ENCODE peak calls at places on chromosomes 7 and 10, in four cellular contexts. I is OCI-LY7, O is coronary artery, B is endothelial cell. H is an unnamed sample.

GRCh38 chr10:72089618-72090017 is 1.3 kb upstream of the SPOCK2 start:
- DNase-seq in B (no peak), I (no peak), O (no peak), H (peak)

GRCh38 chr10:23399701-23400144 is 39.2 kb upstream of the OTUD1 start:
- DNase-seq in B (no peak), O (no peak), I (no peak), H (no peak)

GRCh38 chr7:132895231-132895630 is 186.7 kb downstream of the CHCHD3 start:
- DNase-seq in O (no peak), B (no peak), I (no peak), H (no peak)

GRCh38 chr10:110522365-110522988 is 24.8 kb downstream of the DUSP5 start:
- DNase-seq in B (no peak), O (peak), I (no peak), H (no peak)

GRCh38 chr7:139588632-139589031 is 65.1 kb downstream of the CLEC2L start:
- DNase-seq in I (no peak), B (no peak), O (no peak), H (no peak)

GRCh38 chr10:118276203-118276602 is 65.9 kb downstream of the FAM204A start:
- DNase-seq in O (no peak), B (no peak), I (no peak), H (no peak)

GRCh38 chr7:22935269-22935668 is 78.7 kb downstream of the HYCC1 start:
- DNase-seq in O (no peak), I (no peak), B (no peak), H (no peak)

GRCh38 chr10:58743466-58744115 is 230.9 kb downstream of the BICC1 start:
- DNase-seq in B (peak), I (no peak), O (no peak), H (no peak)

GRCh38 chr10:127979017-127979416 is 72.1 kb downstream of the PTPRE start:
- DNase-seq in B (no peak), I (no peak), O (peak), H (no peak)

GRCh38 chr7:36387437-36388345 is 2.0 kb upstream of the ANLN start:
- DNase-seq in B (no peak), I (no peak), O (no peak), H (peak)

GRCh38 chr10:108238261-108238660 is 1073.8 kb upstream of the SORCS1 start:
- DNase-seq in O (no peak), I (no peak), B (no peak), H (no peak)

GRCh38 chr7:92340016-92340415 is 94.2 kb downstream of the ANKIB1 start:
- DNase-seq in O (no peak), I (no peak), B (no peak), H (no peak)

GRCh38 chr10:126478600-126478999 is 90.3 kb upstream of the ADAM12 start:
- DNase-seq in B (no peak), I (no peak), O (no peak), H (no peak)

GRCh38 chr10:97096327-97097153 is 89.2 kb downstream of the SLIT1 start:
- DNase-seq in O (no peak), B (no peak), I (no peak), H (no peak)

GRCh38 chr7:85554294-85554877 is 367.5 kb upstream of the SEMA3D start:
- DNase-seq in B (peak), I (peak), O (no peak), H (peak)

GRCh38 chr10:70809011-70809611 is 6.6 kb upstream of the SGPL1 start:
- DNase-seq in O (no peak), I (no peak), B (no peak), H (no peak)

GRCh38 chr10:13815766-13816165 is 229.0 kb downstream of the PRPF18 start:
- DNase-seq in B (no peak), O (no peak), I (no peak), H (no peak)

GRCh38 chr10:44386546-44387052 is 1.7 kb upstream of the CXCL12 start:
- DNase-seq in O (peak), B (peak), I (peak), H (peak)

GRCh38 chr7:44750424-44750823 is 1.8 kb downstream of the ZMIZ2 start:
- DNase-seq in B (no peak), I (no peak), O (peak), H (no peak)

GRCh38 chr7:42770106-42770505 is 141.8 kb downstream of the C7orf25 start:
- DNase-seq in B (no peak), O (no peak), I (no peak), H (no peak)

GRCh38 chr10:68153473-68154210 is 44.4 kb downstream of the MYPN start:
- DNase-seq in O (peak), I (no peak), B (no peak), H (peak)

GRCh38 chr7:151806204-151806603 is 70.7 kb downstream of the PRKAG2 start:
- DNase-seq in O (no peak), I (no peak), B (no peak), H (no peak)

GRCh38 chr7:19117081-19117869 is at the start of gene TWIST1:
- DNase-seq in O (no peak), B (peak), I (no peak), H (peak)

GRCh38 chr10:90417466-90418210 is 440.2 kb downstream of the HTR7 start:
- DNase-seq in O (no peak), I (no peak), B (no peak), H (no peak)

DNA sequence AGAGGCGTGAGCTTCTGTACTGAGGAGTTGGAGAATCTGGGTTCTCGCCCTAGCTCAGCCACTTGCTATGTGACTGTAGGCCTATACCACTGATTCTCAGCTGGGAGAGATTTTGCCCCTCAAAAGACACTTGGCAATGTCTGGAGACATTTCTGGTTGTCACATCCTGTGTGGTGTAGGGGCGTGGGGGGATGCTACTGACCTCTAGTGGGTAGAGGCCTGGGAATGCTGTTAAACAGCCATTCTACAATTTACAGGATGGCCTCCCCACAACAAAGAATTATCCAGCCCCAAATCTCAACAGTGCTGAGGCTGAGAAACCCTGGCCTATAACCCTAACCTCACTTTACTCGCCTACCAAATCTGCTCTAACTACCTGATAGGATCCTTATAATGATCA is 58.8 kb upstream of the GAD2 start:
- DNase-seq in O (no peak), I (peak), B (peak), H (peak)
- TF ChIP-seq CTCF in O (no peak), I (peak), B (no peak), H (no peak)

GRCh38 chr7:120729300-120729699 is 128.6 kb downstream of the TSPAN12 start:
- DNase-seq in O (no peak), B (no peak), I (no peak), H (no peak)

GRCh38 chr7:120731276-120731675 is 126.7 kb downstream of the TSPAN12 start:
- DNase-seq in I (no peak), O (no peak), B (no peak), H (no peak)

GRCh38 chr7:120724448-120724847 is 133.5 kb downstream of the TSPAN12 start:
- DNase-seq in O (no peak), B (no peak), I (no peak), H (no peak)

GRCh38 chr7:120723465-120724385 is 134.2 kb downstream of the TSPAN12 start:
- DNase-seq in B (no peak), O (no peak), I (no peak), H (no peak)

DNA sequence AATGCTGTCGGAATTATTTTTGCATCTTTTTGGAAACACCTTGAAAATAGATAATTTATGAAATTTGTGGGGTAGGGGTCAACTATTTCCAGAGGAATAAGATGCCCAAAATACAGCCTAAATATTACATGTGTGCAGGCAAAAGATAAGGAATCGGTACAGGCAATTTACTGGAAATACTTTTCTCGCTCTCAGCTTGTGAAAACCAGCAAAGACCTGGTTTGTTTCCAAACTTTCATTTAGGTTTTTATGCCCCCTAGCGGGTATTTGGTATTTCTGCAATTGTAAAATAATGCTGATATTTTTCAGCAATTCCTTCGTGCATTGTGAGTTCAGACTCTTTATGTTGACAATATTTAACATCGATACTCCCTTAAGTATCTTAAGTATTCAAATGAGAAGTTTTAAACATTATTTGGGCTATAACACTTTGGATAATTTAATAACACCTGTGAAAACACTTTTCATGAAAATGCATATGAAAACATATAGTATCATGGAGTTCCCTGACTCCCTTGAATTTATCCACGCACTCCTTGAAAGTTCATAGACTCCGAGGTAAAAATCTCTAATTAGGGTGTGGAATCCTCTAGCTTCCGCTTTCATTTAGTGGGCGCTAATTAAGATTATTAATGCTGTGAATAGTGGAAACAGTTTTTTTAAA is 132.4 kb downstream of the TSPAN12 start:
- DNase-seq in I (peak), B (no peak), O (no peak), H (no peak)
- TF ChIP-seq CTCF in I (peak), B (peak), O (peak), H (peak)

DNA sequence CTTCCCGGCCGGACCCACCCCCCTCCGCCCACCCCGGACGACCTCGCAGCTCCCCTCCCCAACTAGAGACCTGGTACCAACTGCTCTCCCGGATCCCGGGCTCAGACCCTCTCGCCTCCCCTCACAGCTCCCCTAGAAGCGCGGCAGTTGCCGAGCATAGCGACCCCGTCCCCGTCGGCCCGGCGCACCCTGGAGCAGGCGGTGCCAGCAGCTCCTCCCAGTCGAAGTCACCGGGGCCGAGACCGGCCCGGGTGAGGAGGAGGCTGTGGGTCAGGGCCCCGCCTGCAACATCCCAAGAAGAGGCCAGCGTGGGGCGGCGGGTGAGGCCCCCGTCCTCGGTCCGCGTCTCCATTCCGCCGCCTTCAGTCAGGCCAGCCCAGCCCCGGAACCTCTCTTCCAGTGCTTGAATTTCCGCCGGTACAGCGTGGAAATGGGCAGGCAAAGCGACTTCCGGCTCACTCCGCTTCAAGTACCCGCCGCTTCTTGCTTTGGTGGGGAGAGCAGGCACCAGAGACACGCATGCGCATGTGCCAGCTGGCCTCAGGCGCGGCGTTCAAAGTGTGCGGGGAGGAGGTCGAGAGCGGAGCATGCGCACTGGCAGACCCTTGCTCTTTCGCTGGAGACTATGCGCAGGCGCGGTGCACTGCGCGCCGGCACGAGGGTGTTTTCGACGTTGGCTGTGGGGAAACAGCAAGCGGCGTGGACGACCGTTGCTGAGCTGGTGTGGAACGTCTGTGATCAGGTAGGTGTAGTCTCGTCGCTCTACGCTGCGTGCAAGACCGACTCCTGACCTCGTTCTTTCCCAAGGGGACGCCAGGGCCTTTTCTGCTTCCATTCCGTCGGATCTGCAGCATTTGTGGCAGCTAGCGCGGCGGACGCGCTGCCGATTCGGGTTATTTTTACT is at the start of gene C10orf88:
- DNase-seq in I (peak), B (peak), O (peak), H (peak)
- TF ChIP-seq CTCF in I (no peak), B (no peak), O (no peak), H (no peak)

GRCh38 chr7:123210986-123211385 is 11.2 kb upstream of the SLC13A1 start:
- DNase-seq in B (no peak), O (no peak), I (no peak), H (no peak)

GRCh38 chr7:123204206-123204835 is 4.6 kb upstream of the SLC13A1 start:
- DNase-seq in B (no peak), I (no peak), O (no peak), H (no peak)

GRCh38 chr7:123211545-123211944 is 11.8 kb upstream of the SLC13A1 start:
- DNase-seq in O (no peak), B (no peak), I (no peak), H (no peak)

GRCh38 chr7:123209786-123210185 is 10.0 kb upstream of the SLC13A1 start:
- DNase-seq in I (no peak), B (no peak), O (no peak), H (peak)

GRCh38 chr7:123208793-123209192 is 9.0 kb upstream of the SLC13A1 start:
- DNase-seq in I (peak), B (no peak), O (no peak), H (no peak)
- TF ChIP-seq CTCF in I (peak), B (no peak), O (no peak), H (peak)

DNA sequence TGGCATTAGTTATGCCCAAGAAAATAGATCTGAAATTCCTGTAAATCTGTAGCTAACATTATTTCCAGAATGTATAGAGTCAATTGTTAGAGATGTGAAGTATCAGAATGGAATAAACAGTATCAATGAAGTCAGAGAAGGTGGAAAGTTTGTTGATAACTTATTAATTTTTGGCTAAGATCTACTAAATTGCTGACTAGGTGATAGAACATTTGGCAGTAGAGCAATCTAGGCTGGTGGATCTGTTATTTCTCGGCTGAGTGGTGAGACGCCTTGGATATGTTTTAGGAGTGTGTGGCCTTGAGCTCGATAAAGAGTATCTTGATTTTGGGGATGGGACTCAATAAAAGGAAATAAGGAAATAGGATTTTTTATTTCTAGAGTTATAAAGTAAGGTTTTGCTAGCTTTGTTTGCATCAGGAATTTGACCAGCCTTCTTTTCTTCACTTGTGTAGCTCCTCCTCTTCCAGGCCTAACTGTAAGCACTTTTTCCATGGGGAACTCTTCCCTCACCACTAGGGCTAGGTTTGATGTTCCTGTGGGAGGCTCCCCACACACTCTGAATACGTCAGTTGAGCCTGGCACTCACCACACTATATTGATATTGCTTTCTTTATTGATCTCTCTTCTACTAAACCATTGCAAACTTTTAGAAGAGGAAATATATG is 86.8 kb upstream of the CSTF2T start:
- DNase-seq in I (no peak), B (no peak), O (no peak), H (no peak)
- TF ChIP-seq CTCF in I (no peak), B (no peak), O (no peak), H (no peak)

H was measured in Calu3.